ENCODE peak calls at places on chromosomes 7 and 10, in six cellular contexts. P, A, H, I, F and T are unnamed samples.

GRCh38 chr7:77542399-77542798 is 5.3 kb downstream of the PTPN12 start:
- DNase-seq in P (no peak), A (no peak), H (peak), I (no peak), F (no peak), T (no peak)

GRCh38 chr7:38727184-38727940 is 96.2 kb upstream of the AMPH start:
- DNase-seq in P (no peak), A (no peak), H (no peak), I (no peak), F (no peak), T (no peak)

GRCh38 chr10:122310311-122311050 is 39.4 kb downstream of the BTBD16 start:
- DNase-seq in P (no peak), A (peak), H (no peak), I (no peak), F (no peak), T (no peak)

GRCh38 chr10:32985781-32986350 is 27.8 kb upstream of the ITGB1 start:
- DNase-seq in P (no peak), A (peak), H (peak), I (no peak), F (peak), T (no peak)

GRCh38 chr7:132742152-132742551 is 165.9 kb upstream of the PLXNA4 start:
- DNase-seq in P (no peak), A (peak), H (peak), I (no peak), F (peak), T (no peak)

GRCh38 chr10:118511720-118512119 is 83.7 kb downstream of the PRLHR start:
- DNase-seq in P (no peak), A (no peak), H (no peak), I (no peak), F (peak), T (no peak)

GRCh38 chr10:21503580-21503979 is 21.9 kb downstream of the SKIDA1 start:
- DNase-seq in P (no peak), A (no peak), H (no peak), I (no peak), F (no peak), T (no peak)

GRCh38 chr10:74361678-74362077 is 210.7 kb downstream of the ADK start:
- DNase-seq in P (no peak), A (no peak), H (peak), I (no peak), F (no peak), T (no peak)

GRCh38 chr7:26705567-26705966 is 158.8 kb downstream of the SKAP2 start:
- DNase-seq in P (no peak), A (peak), H (peak), I (peak), F (peak), T (peak)